ENCODE peak calls at places on chromosomes 7 and 10, in six cellular contexts. One of them, this sample, is unnamed.

GRCh38 chr7:32588657-32589056 is 93.4 kb downstream of the AVL9 start:
- DNase-seq in CD4-positive, alpha-beta T cell: no peak
- DNase-seq in naive thymus-derived CD8-positive, alpha-beta T cell: no peak
- DNase-seq in breast epithelium: no peak
- DNase-seq in T-helper 9 cell: no peak
- DNase-seq in Caki2: peak
- DNase-seq in this sample: no peak

GRCh38 chr7:82506702-82507101 is 63.1 kb upstream of the CACNA2D1 start:
- DNase-seq in CD4-positive, alpha-beta T cell: no peak
- DNase-seq in naive thymus-derived CD8-positive, alpha-beta T cell: no peak
- DNase-seq in breast epithelium: peak
- DNase-seq in T-helper 9 cell: no peak
- DNase-seq in Caki2: no peak
- DNase-seq in this sample: no peak

GRCh38 chr10:119509909-119510451 is 32.5 kb downstream of the RGS10 start:
- DNase-seq in CD4-positive, alpha-beta T cell: no peak
- DNase-seq in naive thymus-derived CD8-positive, alpha-beta T cell: no peak
- DNase-seq in breast epithelium: peak
- DNase-seq in T-helper 9 cell: no peak
- DNase-seq in Caki2: no peak
- DNase-seq in this sample: no peak

GRCh38 chr7:148395990-148396716 is 194.4 kb upstream of the C7orf33 start:
- DNase-seq in CD4-positive, alpha-beta T cell: no peak
- DNase-seq in naive thymus-derived CD8-positive, alpha-beta T cell: no peak
- DNase-seq in breast epithelium: no peak
- DNase-seq in T-helper 9 cell: no peak
- DNase-seq in Caki2: no peak
- DNase-seq in this sample: no peak

GRCh38 chr10:70477661-70478162 is 855 bp upstream of the PALD1 start:
- DNase-seq in CD4-positive, alpha-beta T cell: peak
- DNase-seq in naive thymus-derived CD8-positive, alpha-beta T cell: peak
- DNase-seq in breast epithelium: no peak
- DNase-seq in T-helper 9 cell: peak
- DNase-seq in Caki2: peak
- DNase-seq in this sample: no peak

GRCh38 chr7:139626817-139627216 is 103.3 kb downstream of the CLEC2L start:
- DNase-seq in CD4-positive, alpha-beta T cell: no peak
- DNase-seq in naive thymus-derived CD8-positive, alpha-beta T cell: peak
- DNase-seq in breast epithelium: no peak
- DNase-seq in T-helper 9 cell: no peak
- DNase-seq in Caki2: no peak
- DNase-seq in this sample: no peak

GRCh38 chr7:138755831-138756590 is 41.8 kb upstream of the TMEM213 start:
- DNase-seq in CD4-positive, alpha-beta T cell: no peak
- DNase-seq in naive thymus-derived CD8-positive, alpha-beta T cell: no peak
- DNase-seq in breast epithelium: no peak
- DNase-seq in T-helper 9 cell: no peak
- DNase-seq in Caki2: no peak
- DNase-seq in this sample: no peak

GRCh38 chr10:28633750-28634149 is 43.6 kb upstream of the BAMBI start:
- DNase-seq in CD4-positive, alpha-beta T cell: no peak
- DNase-seq in naive thymus-derived CD8-positive, alpha-beta T cell: no peak
- DNase-seq in breast epithelium: no peak
- DNase-seq in T-helper 9 cell: no peak
- DNase-seq in Caki2: peak
- DNase-seq in this sample: no peak

GRCh38 chr10:102423372-102423968 is 2.8 kb downstream of the FBXL15 start:
- DNase-seq in CD4-positive, alpha-beta T cell: no peak
- DNase-seq in naive thymus-derived CD8-positive, alpha-beta T cell: no peak
- DNase-seq in breast epithelium: no peak
- DNase-seq in T-helper 9 cell: no peak
- DNase-seq in Caki2: no peak
- DNase-seq in this sample: no peak

GRCh38 chr10:47406870-47407648 is 23.0 kb upstream of the ZNF488 start:
- DNase-seq in CD4-positive, alpha-beta T cell: no peak
- DNase-seq in naive thymus-derived CD8-positive, alpha-beta T cell: no peak
- DNase-seq in breast epithelium: no peak
- DNase-seq in T-helper 9 cell: no peak
- DNase-seq in Caki2: peak
- DNase-seq in this sample: no peak

GRCh38 chr7:884191-885003 is 8.0 kb downstream of the GET4 start:
- DNase-seq in CD4-positive, alpha-beta T cell: no peak
- DNase-seq in naive thymus-derived CD8-positive, alpha-beta T cell: no peak
- DNase-seq in breast epithelium: no peak
- DNase-seq in T-helper 9 cell: no peak
- DNase-seq in Caki2: no peak
- DNase-seq in this sample: no peak

GRCh38 chr10:29735628-29736324 is 101.0 kb upstream of the SVIL start:
- DNase-seq in CD4-positive, alpha-beta T cell: peak
- DNase-seq in naive thymus-derived CD8-positive, alpha-beta T cell: peak
- DNase-seq in breast epithelium: peak
- DNase-seq in T-helper 9 cell: peak
- DNase-seq in Caki2: peak
- DNase-seq in this sample: peak

This sample was measured in iPS DF 6.9.